ENCODE peak calls at places on chromosomes 5 and 9, in nine cellular contexts. A is transverse colon, D is spleen, S is HL-60, X is HCT116, Y is Panc1, T is prostate gland, Q is upper lobe of left lung, G is sigmoid colon. K is an unnamed sample.
A peak's percentile ranks its signal among the peaks of the same experiment; 100 is the strongest.

GRCh38 chr9:111597852-111598729 is 1.4 kb downstream of the PTGR1 start:
- DNase-seq in D (peak; percentile 84), S (peak; percentile 43), T (peak; percentile 49), Q (peak; percentile 70), Y (no peak), G (peak; percentile 89), X (peak; percentile 63), A (peak; percentile 71), K (peak; percentile 43)

GRCh38 chr5:14204785-14205321 is 61.7 kb downstream of the TRIO start:
- DNase-seq in X (no peak), D (peak; percentile 82), T (peak; percentile 49), S (no peak), Q (no peak), G (peak; percentile 91), A (peak; percentile 81), Y (no peak), K (no peak)

GRCh38 chr9:124110307-124110915 is 98.8 kb downstream of the LHX2 start:
- DNase-seq in T (peak; percentile 43), X (no peak), Q (no peak), A (peak; percentile 53), G (no peak), S (peak; percentile 47), Y (no peak), D (no peak), K (peak; percentile 49)

GRCh38 chr5:92554447-92555085 is 1026.5 kb downstream of the NR2F1-AS1 start:
- DNase-seq in Y (no peak), Q (no peak), T (no peak), D (no peak), A (no peak), S (no peak), G (no peak), X (no peak), K (no peak)

GRCh38 chr9:136546697-136547481 is 1.0 kb upstream of the NOTCH1 start:
- DNase-seq in A (peak; percentile 81), T (peak; percentile 83), X (no peak), D (no peak), Y (no peak), Q (peak; percentile 92), S (no peak), G (peak; percentile 97), K (no peak)

GRCh38 chr5:156753846-156754245 is 96.2 kb upstream of the PPP1R2B start:
- DNase-seq in A (no peak), S (no peak), Q (no peak), Y (no peak), D (no peak), X (no peak), T (no peak), G (no peak), K (no peak)

GRCh38 chr9:136658849-136659535 is 3.7 kb upstream of the EGFL7 start:
- DNase-seq in Y (no peak), S (no peak), A (no peak), X (no peak), Q (peak; percentile 84), D (peak; percentile 79), G (no peak), T (no peak), K (no peak)

GRCh38 chr5:112216140-112216539 is 202.9 kb downstream of the EPB41L4A start:
- DNase-seq in T (no peak), A (no peak), Y (no peak), X (no peak), G (no peak), D (no peak), Q (no peak), S (no peak), K (no peak)

GRCh38 chr9:22010881-22011625 is 1.9 kb upstream of the CDKN2B start:
- DNase-seq in Q (no peak), D (peak; percentile 52), Y (no peak), X (no peak), T (no peak), S (no peak), A (no peak), G (no peak), K (no peak)

GRCh38 chr9:35112257-35113020 is 3.2 kb downstream of the ATOSB start:
- DNase-seq in S (no peak), Q (no peak), T (no peak), X (no peak), D (no peak), Y (no peak), G (no peak), A (peak; percentile 40), K (no peak)

GRCh38 chr5:51829226-51829625 is 446.0 kb downstream of the ISL1 start:
- DNase-seq in A (no peak), G (no peak), Q (no peak), X (no peak), Y (no peak), S (no peak), D (no peak), T (no peak), K (no peak)

GRCh38 chr5:149836451-149837139 is 106.5 kb downstream of the PPARGC1B start:
- DNase-seq in A (no peak), X (no peak), D (peak; percentile 62), S (no peak), T (no peak), G (no peak), Q (no peak), Y (no peak), K (no peak)

GRCh38 chr9:32344551-32345182 is 39.8 kb upstream of the ACO1 start:
- DNase-seq in X (no peak), G (no peak), S (no peak), D (no peak), T (no peak), A (no peak), Q (no peak), Y (no peak), K (no peak)

GRCh38 chr5:125410501-125411162 is 664.2 kb upstream of the ZNF608 start:
- DNase-seq in T (no peak), S (no peak), Y (no peak), G (no peak), A (no peak), Q (no peak), D (no peak), X (no peak), K (no peak)

GRCh38 chr9:37619806-37620205 is 27.4 kb upstream of the TOMM5 start:
- DNase-seq in Q (no peak), A (no peak), Y (no peak), X (no peak), S (no peak), T (no peak), D (no peak), G (no peak), K (no peak)

GRCh38 chr5:169702726-169703481 is 65.8 kb downstream of the DOCK2 start:
- DNase-seq in G (no peak), Y (no peak), T (no peak), D (no peak), Q (no peak), S (no peak), A (no peak), X (no peak), K (no peak)

GRCh38 chr5:59038169-59039002 is 455.5 kb downstream of the RAB3C start:
- DNase-seq in S (no peak), D (no peak), G (peak; percentile 66), Q (no peak), Y (no peak), A (no peak), X (no peak), T (no peak), K (no peak)

GRCh38 chr5:59040804-59041201 is 457.9 kb downstream of the RAB3C start:
- DNase-seq in G (no peak), A (no peak), Y (no peak), D (no peak), T (no peak), S (no peak), Q (no peak), X (no peak), K (no peak)

GRCh38 chr5:59039003-59039295 is 456.1 kb downstream of the RAB3C start:
- DNase-seq in A (no peak), Q (no peak), S (no peak), G (no peak), T (peak; percentile 11), X (no peak), D (no peak), Y (no peak), K (no peak)

GRCh38 chr5:59040007-59040803 is 457.3 kb downstream of the RAB3C start:
- DNase-seq in Y (no peak), S (peak; percentile 59), D (no peak), G (no peak), T (no peak), A (no peak), X (no peak), Q (no peak), K (no peak)

GRCh38 chr5:59039296-59040006 is 456.6 kb downstream of the RAB3C start:
- DNase-seq in Y (no peak), T (peak; percentile 60), D (peak; percentile 96), Q (peak; percentile 97), X (no peak), A (peak; percentile 81), G (peak; percentile 92), S (peak; percentile 58), K (peak; percentile 45)
- TF ChIP-seq POLR2AphosphoS5 in Y (no peak), T (no peak), D (peak; percentile 83), Q (peak; percentile 75), X (no peak), A (peak; percentile 4), G (peak; percentile 65), S (peak; percentile 65), K (no peak)

GRCh38 chr5:3131161-3131560 is 379.7 kb upstream of the IRX2 start:
- DNase-seq in Q (no peak), G (no peak), A (no peak), S (no peak), D (no peak), T (no peak), Y (no peak), X (no peak), K (no peak)
- TF ChIP-seq POLR2AphosphoS5 in Q (no peak), G (no peak), A (no peak), S (no peak), D (no peak), T (no peak), Y (no peak), X (no peak), K (no peak)

GRCh38 chr5:83632874-83633273 is 87.8 kb downstream of the HAPLN1 start:
- DNase-seq in X (peak; percentile 21), G (no peak), A (no peak), S (no peak), T (no peak), Y (no peak), D (no peak), Q (no peak), K (no peak)
- TF ChIP-seq POLR2AphosphoS5 in X (no peak), G (no peak), A (no peak), S (no peak), T (no peak), Y (no peak), D (no peak), Q (no peak), K (no peak)

DNA sequence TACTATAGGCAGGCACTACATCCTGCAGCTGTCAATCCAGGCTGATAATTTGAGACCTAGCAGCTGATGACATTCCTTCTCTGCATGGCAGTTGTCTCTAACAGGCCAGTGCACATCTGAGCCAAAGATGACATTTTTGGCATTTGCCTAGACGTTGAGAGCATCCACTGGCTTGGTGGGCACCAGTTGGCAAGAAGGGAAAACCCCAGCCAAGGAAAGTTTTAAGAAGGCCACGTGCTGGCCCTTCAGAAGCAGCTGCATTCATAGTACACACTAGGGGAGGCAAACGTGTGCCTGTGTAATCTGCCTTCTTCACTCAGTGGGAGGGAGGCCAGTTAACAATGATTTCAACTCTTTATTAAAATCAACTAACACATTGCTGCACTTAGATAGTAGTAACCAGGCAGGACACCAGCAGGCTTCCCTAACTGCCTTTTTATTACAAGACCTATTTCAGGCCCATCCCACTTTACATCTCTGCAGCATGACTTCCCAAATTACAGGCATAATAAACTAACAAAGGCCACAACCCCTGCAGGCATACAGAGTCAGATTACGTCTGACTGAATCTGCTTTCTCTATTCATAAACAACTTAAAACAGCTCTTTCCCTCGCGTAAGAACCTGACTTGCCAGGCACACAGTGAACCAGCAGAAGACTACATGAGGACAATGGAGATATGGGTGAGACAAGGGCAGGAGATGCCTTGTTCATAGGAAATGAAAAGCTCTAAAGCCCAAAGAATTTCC is 576.3 kb downstream of the PDE4D start:
- DNase-seq in A (peak; percentile 36), D (no peak), S (no peak), T (peak; percentile 72), Y (no peak), X (no peak), Q (no peak), G (peak; percentile 78), K (no peak)
- TF ChIP-seq POLR2AphosphoS5 in A (peak; percentile 73), D (no peak), S (no peak), T (peak; percentile 78), Y (no peak), X (no peak), Q (no peak), G (peak; percentile 92), K (no peak)